ENCODE peak calls at places on chromosome 21, in ten cellular contexts. F, N, E, G, Z, I, B, P, S and L are unnamed samples.

GRCh38 chr21:42198949-42199348 is 20.0 kb upstream of the ABCG1 start:
- DNase-seq in F (no peak), N (no peak), E (no peak), G (no peak), Z (no peak), I (no peak), B (no peak), P (no peak), S (no peak), L (peak)

GRCh38 chr21:33608559-33608958 is 20.1 kb upstream of the DONSON start:
- DNase-seq in F (no peak), N (no peak), E (no peak), G (no peak), Z (peak), I (no peak), B (no peak), P (no peak), S (no peak), L (no peak)

GRCh38 chr21:33348728-33349127 is 24.0 kb downstream of the IFNAR1 start:
- DNase-seq in F (no peak), N (no peak), E (no peak), G (no peak), Z (peak), I (no peak), B (no peak), P (no peak), S (no peak), L (no peak)

GRCh38 chr21:44348861-44349260 is 4.6 kb upstream of the TRPM2 start:
- DNase-seq in F (no peak), N (no peak), E (no peak), G (no peak), Z (no peak), I (no peak), B (no peak), P (no peak), S (no peak), L (no peak)

GRCh38 chr21:36626791-36627190 is 72.1 kb upstream of the SIM2 start:
- DNase-seq in F (no peak), N (no peak), E (no peak), G (no peak), Z (no peak), I (no peak), B (no peak), P (no peak), S (no peak), L (no peak)

GRCh38 chr21:15211491-15212133 is 146.8 kb upstream of the NRIP1 start:
- DNase-seq in F (no peak), N (no peak), E (no peak), G (no peak), Z (no peak), I (no peak), B (no peak), P (no peak), S (no peak), L (no peak)

GRCh38 chr21:28719731-28720130 is 272.9 kb downstream of the LTN1 start:
- DNase-seq in F (no peak), N (no peak), E (no peak), G (no peak), Z (no peak), I (no peak), B (no peak), P (no peak), S (no peak), L (no peak)

GRCh38 chr21:33140288-33140687 is 70.3 kb downstream of the OLIG1 start:
- DNase-seq in F (no peak), N (no peak), E (no peak), G (no peak), Z (no peak), I (no peak), B (no peak), P (no peak), S (no peak), L (no peak)

GRCh38 chr21:45581322-45581712 is 39.1 kb upstream of the SLC19A1 start:
- DNase-seq in F (no peak), N (peak), E (no peak), G (no peak), Z (no peak), I (no peak), B (no peak), P (no peak), S (no peak), L (no peak)

GRCh38 chr21:42299324-42300044 is 15.7 kb downstream of the TFF3 start:
- DNase-seq in F (peak), N (no peak), E (no peak), G (peak), Z (no peak), I (no peak), B (peak), P (no peak), S (no peak), L (peak)

GRCh38 chr21:42309753-42310213 is 5.4 kb downstream of the TFF3 start:
- DNase-seq in F (no peak), N (no peak), E (peak), G (no peak), Z (peak), I (peak), B (peak), P (no peak), S (peak), L (peak)

GRCh38 chr21:31873275-31873695 is 465 bp downstream of the HUNK start:
- DNase-seq in F (no peak), N (peak), E (no peak), G (no peak), Z (no peak), I (no peak), B (peak), P (no peak), S (no peak), L (peak)

GRCh38 chr21:17859661-17860060 is 40.5 kb upstream of the C21orf91 start:
- DNase-seq in F (no peak), N (no peak), E (no peak), G (no peak), Z (no peak), I (no peak), B (no peak), P (no peak), S (no peak), L (no peak)

GRCh38 chr21:42343101-42343500 is 7.7 kb downstream of the TFF2 start:
- DNase-seq in F (no peak), N (no peak), E (no peak), G (no peak), Z (no peak), I (no peak), B (no peak), P (no peak), S (no peak), L (no peak)

GRCh38 chr21:42684109-42684916 is 30.9 kb downstream of the PDE9A start:
- DNase-seq in F (no peak), N (no peak), E (peak), G (no peak), Z (peak), I (peak), B (no peak), P (no peak), S (no peak), L (peak)

GRCh38 chr21:45525153-45525909 is 16.9 kb downstream of the SLC19A1 start:
- DNase-seq in F (no peak), N (peak), E (no peak), G (peak), Z (no peak), I (no peak), B (peak), P (no peak), S (no peak), L (no peak)

GRCh38 chr21:15301736-15302135 is 236.9 kb upstream of the NRIP1 start:
- DNase-seq in F (no peak), N (no peak), E (no peak), G (no peak), Z (no peak), I (no peak), B (no peak), P (no peak), S (no peak), L (no peak)